ENCODE peak calls at places on chromosomes 13 and 19, in six cellular contexts. Z is stimulated activated CD8-positive, alpha-beta memory T cell treated with anti-CD3 and anti-CD28 coated beads, Interleukin-4, amount 100 ng/mL, for 48 hours; F is activated CD8-positive, alpha-beta memory T cell treated with anti-CD3 and anti-CD28 coated beads for 4 hours; G is activated naive CD8-positive, alpha-beta T cell treated with anti-CD3 and anti-CD28 coated beads, Interleukin-2, amount 50 U/mL, for 24 hours; B is neural progenitor cell; W is HTR-8/SVneo. J is an unnamed sample.

GRCh38 chr19:1001538-1002166 is 1.4 kb downstream of the GRIN3B start:
- DNase-seq in Z (peak; percentile 89), F (peak; percentile 36), G (peak; percentile 84), B (peak; percentile 79), W (peak; percentile 49), J (peak; percentile 84)

GRCh38 chr13:29713841-29714240 is 118.4 kb upstream of the SLC7A1 start:
- DNase-seq in Z (no peak), F (no peak), G (no peak), B (no peak), W (no peak), J (no peak)

GRCh38 chr19:48608798-48609263 is 2.3 kb downstream of the SPACA4 start:
- DNase-seq in Z (peak; percentile 57), F (no peak), G (no peak), B (peak; percentile 68), W (peak; percentile 81), J (peak; percentile 74)

GRCh38 chr13:24148414-24149305 is 11.9 kb upstream of the SPATA13 start:
- DNase-seq in Z (no peak), F (no peak), G (no peak), B (no peak), W (peak; percentile 64), J (peak; percentile 89)

GRCh38 chr13:32086366-32086765 is 54.8 kb downstream of the FRY start:
- DNase-seq in Z (no peak), F (no peak), G (no peak), B (peak; percentile 56), W (no peak), J (peak; percentile 41)

GRCh38 chr13:112469071-112469745 is 93.1 kb downstream of the SPACA7 start:
- DNase-seq in Z (no peak), F (no peak), G (no peak), B (no peak), W (no peak), J (no peak)

GRCh38 chr13:73536865-73537264 is 478.1 kb downstream of the KLF5 start:
- DNase-seq in Z (no peak), F (no peak), G (no peak), B (no peak), W (no peak), J (no peak)

GRCh38 chr19:3075605-3076431 is 13.5 kb upstream of the TLE5 start:
- DNase-seq in Z (peak; percentile 92), F (peak; percentile 43), G (peak; percentile 86), B (peak; percentile 74), W (no peak), J (peak; percentile 87)

GRCh38 chr19:4368128-4368820 is 24.9 kb downstream of the MPND start:
- DNase-seq in Z (no peak), F (no peak), G (no peak), B (no peak), W (no peak), J (no peak)

GRCh38 chr13:31209172-31209818 is 9.5 kb downstream of the B3GLCT start:
- DNase-seq in Z (no peak), F (no peak), G (no peak), B (peak; percentile 69), W (no peak), J (peak; percentile 68)

GRCh38 chr13:105642511-105642958 is 892.9 kb downstream of the EFNB2 start:
- DNase-seq in Z (no peak), F (no peak), G (no peak), B (no peak), W (peak; percentile 10), J (no peak)

GRCh38 chr19:48913114-48913513 is 13.0 kb downstream of the NUCB1 start:
- DNase-seq in Z (peak; percentile 34), F (no peak), G (no peak), B (peak; percentile 59), W (no peak), J (no peak)

GRCh38 chr19:2815191-2815614 is 4.5 kb upstream of the ZNF554 start:
- DNase-seq in Z (no peak), F (no peak), G (no peak), B (no peak), W (no peak), J (no peak)

GRCh38 chr13:35349673-35350278 is 126.7 kb downstream of the MAB21L1 start:
- DNase-seq in Z (no peak), F (no peak), G (no peak), B (no peak), W (no peak), J (no peak)

GRCh38 chr13:110338441-110339101 is 31.5 kb downstream of the COL4A2 start:
- DNase-seq in Z (no peak), F (no peak), G (no peak), B (peak; percentile 70), W (no peak), J (peak; percentile 64)

GRCh38 chr19:49712397-49712859 is 21.5 kb downstream of the CPT1C start:
- DNase-seq in Z (peak; percentile 34), F (no peak), G (no peak), B (peak; percentile 72), W (peak; percentile 17), J (no peak)